ENCODE peak calls at places on chromosome 18, in eight cellular contexts. Y is fibroblast of lung, Z is PC-3, F is GM23248, J is osteoblast, A is MM.1S, L is hepatocyte, G is astrocyte. O is an unnamed sample.

GRCh38 chr18:76130845-76131244 is 364.2 kb downstream of the ZNF516 start:
- DNase-seq in Y (no peak), J (no peak), F (no peak), L (no peak), G (no peak), Z (no peak), A (no peak), O (no peak)

GRCh38 chr18:42039396-42039795 is 84.4 kb downstream of the PIK3C3 start:
- DNase-seq in L (no peak), A (no peak), Z (no peak), F (no peak), Y (no peak), J (no peak), G (no peak), O (no peak)

GRCh38 chr18:9855686-9856085 is 30.1 kb upstream of the TXNDC2 start:
- DNase-seq in A (no peak), J (no peak), Z (no peak), F (no peak), Y (peak; percentile 70), G (peak; percentile 69), L (no peak), O (no peak)

GRCh38 chr18:44813586-44813985 is 132.9 kb downstream of the SETBP1 start:
- DNase-seq in Y (no peak), Z (no peak), G (no peak), L (no peak), A (no peak), F (no peak), J (no peak), O (no peak)

GRCh38 chr18:78546281-78546680 is 433.3 kb upstream of the SALL3 start:
- DNase-seq in F (no peak), Z (no peak), A (no peak), J (no peak), G (no peak), L (no peak), Y (no peak), O (no peak)

GRCh38 chr18:72544092-72544886 is at the start of gene CBLN2:
- DNase-seq in G (peak; percentile 41), L (peak; percentile 85), A (peak; percentile 91), Z (peak; percentile 75), J (peak; percentile 98), Y (peak; percentile 63), F (peak; percentile 79), O (peak; percentile 91)

GRCh38 chr18:32550958-32551357 is 80.3 kb upstream of the GAREM1 start:
- DNase-seq in A (no peak), G (no peak), Y (no peak), L (peak; percentile 31), F (no peak), J (no peak), Z (no peak), O (peak; percentile 68)

GRCh38 chr18:77052297-77052645 is 80.3 kb downstream of the MBP start:
- DNase-seq in L (no peak), Z (no peak), J (no peak), G (no peak), F (no peak), Y (no peak), A (no peak), O (no peak)

GRCh38 chr18:46013484-46014189 is 46.5 kb upstream of the EPG5 start:
- DNase-seq in J (no peak), G (no peak), Z (no peak), L (no peak), A (peak; percentile 39), F (peak; percentile 32), Y (no peak), O (no peak)

GRCh38 chr18:32295604-32296003 is 105.8 kb downstream of the MEP1B start:
- DNase-seq in Y (no peak), Z (no peak), F (no peak), A (no peak), L (no peak), J (no peak), G (no peak), O (no peak)

GRCh38 chr18:58859935-58860334 is 4.7 kb upstream of the ZNF532 start:
- DNase-seq in Y (no peak), G (no peak), L (no peak), Z (no peak), A (no peak), J (no peak), F (no peak), O (peak; percentile 85)

GRCh38 chr18:36580266-36580665 is 248.5 kb downstream of the TPGS2 start:
- DNase-seq in Y (peak; percentile 63), A (no peak), L (no peak), J (no peak), G (peak; percentile 51), F (peak; percentile 78), Z (no peak), O (no peak)

GRCh38 chr18:45197526-45197970 is 417.7 kb upstream of the SLC14A2 start:
- DNase-seq in A (no peak), L (no peak), F (peak; percentile 24), G (peak; percentile 99), Z (peak; percentile 72), J (no peak), Y (peak; percentile 99), O (no peak)

GRCh38 chr18:9690418-9691178 is 17.5 kb upstream of the RAB31 start:
- DNase-seq in J (no peak), A (no peak), F (no peak), G (peak; percentile 41), L (no peak), Z (no peak), Y (peak; percentile 49), O (no peak)

GRCh38 chr18:3514312-3515216 is 64.6 kb downstream of the TGIF1 start:
- DNase-seq in J (no peak), Y (peak; percentile 49), G (peak; percentile 37), L (no peak), A (no peak), Z (peak; percentile 82), F (peak; percentile 39), O (no peak)

DNA sequence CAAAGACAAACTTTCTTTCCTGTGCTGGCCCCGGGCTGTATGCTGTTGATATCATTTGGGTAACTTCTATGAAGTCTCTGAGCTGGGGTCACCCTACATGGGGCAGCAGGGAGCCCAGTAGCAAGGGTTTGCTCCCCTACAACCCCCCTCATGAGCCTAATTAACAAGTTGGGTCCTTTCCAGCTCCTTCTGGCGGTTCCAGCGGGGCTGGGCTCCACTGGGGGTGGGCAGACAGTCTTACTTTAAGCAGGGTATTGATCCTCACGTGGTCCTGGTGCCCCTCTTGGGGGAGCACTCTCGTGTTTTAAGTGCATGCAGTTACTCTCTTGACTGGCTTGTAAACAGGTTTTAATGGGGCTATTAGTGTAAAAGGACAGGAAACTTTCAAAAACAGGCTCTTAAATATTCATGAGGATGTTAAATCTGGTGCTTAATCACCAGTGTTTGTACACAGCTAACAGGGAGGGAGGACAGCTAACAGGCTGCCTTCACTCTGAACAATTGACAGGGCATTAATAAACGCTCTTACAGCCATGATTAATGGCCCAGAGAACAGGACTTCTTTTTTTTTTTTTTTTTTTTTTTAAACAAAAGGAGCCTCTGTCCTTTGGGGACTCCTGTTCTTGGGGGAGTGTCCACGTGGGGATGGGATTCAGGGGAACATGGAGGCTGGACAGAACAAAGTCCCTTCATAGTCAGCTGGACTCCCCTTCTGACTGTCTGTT is 36.6 kb upstream of the SKOR2 start:
- DNase-seq in Z (no peak), J (no peak), L (no peak), A (no peak), F (no peak), Y (no peak), G (no peak), O (no peak)
- H2AFZ ChIP-seq in Z (no peak overlapping the region), J (no peak overlapping the region), L (no peak overlapping the region), A (no peak overlapping the region), F (no peak overlapping the region), Y (no peak overlapping the region), G (no peak overlapping the region), O (no peak overlapping the region)

GRCh38 chr18:2123077-2123476 is 448.2 kb downstream of the METTL4 start:
- DNase-seq in F (no peak), G (no peak), A (no peak), L (no peak), Z (no peak), Y (no peak), J (no peak), O (no peak)
- H3K4me3 ChIP-seq in F (no peak overlapping the region), G (no peak overlapping the region), A (no peak overlapping the region), L (no peak overlapping the region), Z (no peak overlapping the region), Y (no peak overlapping the region), J (no peak overlapping the region), O (no peak overlapping the region)

GRCh38 chr18:25650201-25650941 is 298.4 kb upstream of the ZNF521 start:
- DNase-seq in G (peak; percentile 100), A (no peak), Z (no peak), L (no peak), Y (peak; percentile 99), F (peak; percentile 96), J (peak; percentile 51), O (peak; percentile 16)
- H2AFZ ChIP-seq in G (no peak overlapping the region), A (no peak overlapping the region), Z (no peak overlapping the region), L (no peak overlapping the region), Y (no peak overlapping the region), F (no peak overlapping the region), J (peak overlapping the region; percentile 21), O (no peak overlapping the region)

DNA sequence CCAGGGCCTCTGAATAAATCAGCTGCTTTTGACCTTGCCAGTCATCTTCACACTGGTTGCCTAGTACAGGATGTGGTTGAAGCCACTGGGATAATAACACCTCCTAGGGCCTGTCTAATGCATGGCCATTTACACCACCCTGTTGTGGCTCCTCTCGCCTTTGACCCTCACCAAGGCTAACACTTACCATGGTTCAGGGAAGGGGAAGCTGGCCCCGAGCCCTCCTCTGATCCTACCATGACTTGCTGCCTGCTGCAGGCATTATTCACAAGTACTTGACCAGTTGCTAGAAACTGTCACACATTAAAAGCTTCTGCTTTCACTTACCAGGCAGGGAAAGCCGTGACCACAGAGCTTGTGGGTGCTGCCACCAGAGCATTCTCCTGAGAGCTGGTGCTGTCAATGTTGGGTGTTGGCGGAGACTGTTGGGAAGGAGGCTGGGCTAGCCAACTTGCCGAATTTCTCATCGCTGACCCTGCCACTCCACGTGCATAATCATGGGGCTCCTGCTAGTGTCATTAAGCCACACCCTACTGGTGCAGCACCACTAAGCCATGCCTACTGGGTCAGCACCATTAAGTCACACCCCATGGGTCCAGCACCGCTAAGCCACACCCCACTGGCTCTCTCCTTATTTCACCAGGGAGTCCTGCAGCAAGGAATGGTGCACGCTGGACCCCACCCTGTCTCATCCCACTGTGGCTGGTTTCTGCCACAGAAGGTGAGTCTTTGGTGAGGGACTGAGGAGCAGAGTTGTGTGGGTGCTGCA is 47.0 kb upstream of the TTC39C start:
- DNase-seq in Y (no peak), Z (no peak), A (peak; percentile 9), G (no peak), F (no peak), L (no peak), J (no peak), O (no peak)
- H3K4me3 ChIP-seq in Y (no peak overlapping the region), Z (no peak overlapping the region), A (no peak overlapping the region), G (no peak overlapping the region), F (no peak overlapping the region), L (no peak overlapping the region), J (no peak overlapping the region), O (no peak overlapping the region)

O was measured in neural progenitor cell.